ENCODE peak calls at places on chromosome 20, in four cellular contexts. One of them, this sample, is unnamed.

GRCh38 chr20:41436679-41437078 is 70.1 kb upstream of the EMILIN3 start:
- DNase-seq in iris pigment epithelial cell: peak; percentile 96
- DNase-seq in islet precursor cell: no peak
- DNase-seq in left colon: no peak
- DNase-seq in this sample: no peak

GRCh38 chr20:23086931-23087411 is 847 bp upstream of the CD93 start:
- DNase-seq in iris pigment epithelial cell: no peak
- DNase-seq in islet precursor cell: no peak
- DNase-seq in left colon: no peak
- DNase-seq in this sample: no peak

GRCh38 chr20:51906694-51907093 is 104.4 kb upstream of the SALL4 start:
- DNase-seq in iris pigment epithelial cell: no peak
- DNase-seq in islet precursor cell: no peak
- DNase-seq in left colon: no peak
- DNase-seq in this sample: no peak

GRCh38 chr20:51303731-51304670 is 238.5 kb downstream of the NFATC2 start:
- DNase-seq in iris pigment epithelial cell: no peak
- DNase-seq in islet precursor cell: peak; percentile 86
- DNase-seq in left colon: no peak
- DNase-seq in this sample: no peak

GRCh38 chr20:10921491-10922010 is 247.8 kb upstream of the JAG1 start:
- DNase-seq in iris pigment epithelial cell: peak; percentile 37
- DNase-seq in islet precursor cell: no peak
- DNase-seq in left colon: no peak
- DNase-seq in this sample: no peak

GRCh38 chr20:53077373-53078205 is 105.4 kb downstream of the TSHZ2 start:
- DNase-seq in iris pigment epithelial cell: peak; percentile 12
- DNase-seq in islet precursor cell: no peak
- DNase-seq in left colon: no peak
- DNase-seq in this sample: no peak

GRCh38 chr20:45465492-45466266 is 3.9 kb upstream of the WFDC2 start:
- DNase-seq in iris pigment epithelial cell: no peak
- DNase-seq in islet precursor cell: no peak
- DNase-seq in left colon: peak; percentile 63
- DNase-seq in this sample: no peak

GRCh38 chr20:12925214-12925755 is 83.5 kb upstream of the SPTLC3 start:
- DNase-seq in iris pigment epithelial cell: peak; percentile 88
- DNase-seq in islet precursor cell: peak; percentile 79
- DNase-seq in left colon: peak; percentile 40
- DNase-seq in this sample: peak; percentile 57

GRCh38 chr20:40286991-40287531 is 402.0 kb downstream of the MAFB start:
- DNase-seq in iris pigment epithelial cell: no peak
- DNase-seq in islet precursor cell: no peak
- DNase-seq in left colon: peak; percentile 79
- DNase-seq in this sample: no peak

GRCh38 chr20:19934792-19935491 is 82.2 kb upstream of the NAA20 start:
- DNase-seq in iris pigment epithelial cell: peak; percentile 23
- DNase-seq in islet precursor cell: no peak
- DNase-seq in left colon: peak; percentile 81
- DNase-seq in this sample: no peak

GRCh38 chr20:46358336-46359058 is 47.9 kb downstream of the ELMO2 start:
- DNase-seq in iris pigment epithelial cell: no peak
- DNase-seq in islet precursor cell: no peak
- DNase-seq in left colon: no peak
- DNase-seq in this sample: no peak

GRCh38 chr20:31676534-31677030 is 38.9 kb downstream of the COX4I2 start:
- DNase-seq in iris pigment epithelial cell: no peak
- DNase-seq in islet precursor cell: no peak
- DNase-seq in left colon: no peak
- DNase-seq in this sample: no peak

GRCh38 chr20:54933212-54933904 is 458.0 kb downstream of the DOK5 start:
- DNase-seq in iris pigment epithelial cell: no peak
- DNase-seq in islet precursor cell: no peak
- DNase-seq in left colon: no peak
- DNase-seq in this sample: no peak

GRCh38 chr20:57364451-57364850 is 13.4 kb downstream of the RAE1 start:
- DNase-seq in iris pigment epithelial cell: no peak
- DNase-seq in islet precursor cell: no peak
- DNase-seq in left colon: no peak
- DNase-seq in this sample: no peak

GRCh38 chr20:50415031-50415515 is 95.1 kb upstream of the PTPN1 start:
- DNase-seq in iris pigment epithelial cell: no peak
- DNase-seq in islet precursor cell: peak; percentile 61
- DNase-seq in left colon: no peak
- DNase-seq in this sample: no peak

GRCh38 chr20:4560667-4561066 is 161.0 kb upstream of the PRND start:
- DNase-seq in iris pigment epithelial cell: peak; percentile 55
- DNase-seq in islet precursor cell: no peak
- DNase-seq in left colon: no peak
- DNase-seq in this sample: no peak

GRCh38 chr20:41482647-41483552 is 116.3 kb upstream of the EMILIN3 start:
- DNase-seq in iris pigment epithelial cell: peak; percentile 94
- DNase-seq in islet precursor cell: no peak
- DNase-seq in left colon: no peak
- DNase-seq in this sample: no peak

GRCh38 chr20:25142435-25142834 is 53.1 kb upstream of the ENTPD6 start:
- DNase-seq in iris pigment epithelial cell: no peak
- DNase-seq in islet precursor cell: no peak
- DNase-seq in left colon: no peak
- DNase-seq in this sample: no peak

GRCh38 chr20:63011798-63012197 is 5.0 kb upstream of the BHLHE23 start:
- DNase-seq in iris pigment epithelial cell: peak; percentile 35
- DNase-seq in islet precursor cell: no peak
- DNase-seq in left colon: no peak
- DNase-seq in this sample: no peak

GRCh38 chr20:40443731-40444130 is 245.3 kb downstream of the MAFB start:
- DNase-seq in iris pigment epithelial cell: no peak
- DNase-seq in islet precursor cell: peak; percentile 75
- DNase-seq in left colon: no peak
- DNase-seq in this sample: no peak

GRCh38 chr20:2845607-2846006 is 5.1 kb downstream of the VPS16 start:
- DNase-seq in iris pigment epithelial cell: no peak
- DNase-seq in islet precursor cell: no peak
- DNase-seq in left colon: no peak
- DNase-seq in this sample: no peak

GRCh38 chr20:33838035-33838864 is 27.1 kb downstream of the CHMP4B start:
- DNase-seq in iris pigment epithelial cell: no peak
- DNase-seq in islet precursor cell: no peak
- DNase-seq in left colon: no peak
- DNase-seq in this sample: no peak

GRCh38 chr20:62577447-62577846 is 64.9 kb upstream of the SLCO4A1 start:
- DNase-seq in iris pigment epithelial cell: no peak
- DNase-seq in islet precursor cell: no peak
- DNase-seq in left colon: no peak
- DNase-seq in this sample: no peak